ENCODE peak calls at places on chromosomes 4 and X, in eight cellular contexts. K is Peyer's patch, T is SK-N-SH, Y is endodermal cell, S is endothelial cell of umbilical vein, W is SJSA1, B is colonic mucosa, F is right lobe of liver. G is an unnamed sample. For H3K36me3 and H3K27me3, the result is how much of the 10 kb centered on the place peaks cover.

GRCh38 chr4:87896020-87896621 is 63.4 kb downstream of the MEPE start:
- DNase-seq in K (no peak), T (no peak), Y (peak), S (peak), W (peak), B (no peak), F (no peak), G (peak)

GRCh38 chr4:48949518-48950207 is 36.4 kb upstream of the CWH43 start:
- DNase-seq in K (no peak), T (no peak), Y (no peak), S (no peak), W (no peak), B (no peak), F (no peak), G (no peak)

GRCh38 chr4:7918981-7919380 is 20.7 kb downstream of the AFAP1 start:
- DNase-seq in K (no peak), T (no peak), Y (no peak), S (peak), W (no peak), B (no peak), F (no peak), G (no peak)

GRCh38 chrX:776061-776460 is 145.5 kb downstream of the SHOX start:
- DNase-seq in K (no peak), T (no peak), Y (no peak), S (no peak), W (no peak), B (no peak), F (no peak), G (no peak)

GRCh38 chr4:19400820-19401219 is 850.9 kb upstream of the SLIT2 start:
- DNase-seq in K (no peak), T (no peak), Y (no peak), S (no peak), W (no peak), B (no peak), F (no peak), G (no peak)

GRCh38 chrX:21798677-21799219 is 40.7 kb upstream of the MBTPS2 start:
- DNase-seq in K (no peak), T (no peak), Y (no peak), S (no peak), W (peak), B (no peak), F (no peak), G (no peak)

GRCh38 chrX:114619874-114620273 is 36.0 kb downstream of the HTR2C start:
- DNase-seq in K (no peak), T (peak), Y (peak), S (peak), W (no peak), B (no peak), F (no peak), G (peak)

GRCh38 chr4:113410686-113411085 is 350.9 kb downstream of the CAMK2D start:
- DNase-seq in K (no peak), T (no peak), Y (no peak), S (no peak), W (peak), B (no peak), F (no peak), G (no peak)

GRCh38 chrX:109735241-109735744 is 2.2 kb upstream of the ACSL4 start:
- DNase-seq in K (no peak), T (no peak), Y (no peak), S (no peak), W (no peak), B (no peak), F (no peak), G (no peak)

GRCh38 chrX:151397741-151398070 is 700 bp downstream of the VMA21 start:
- DNase-seq in K (no peak), T (peak), Y (no peak), S (peak), W (no peak), B (no peak), F (no peak), G (peak)

GRCh38 chr4:112916868-112917267 is 132.6 kb upstream of the ANK2 start:
- DNase-seq in K (no peak), T (no peak), Y (no peak), S (no peak), W (no peak), B (no peak), F (no peak), G (peak)

GRCh38 chr4:127930175-127930574 is 34.8 kb downstream of the MFSD8 start:
- DNase-seq in K (no peak), T (no peak), Y (no peak), S (no peak), W (no peak), B (no peak), F (no peak), G (no peak)

GRCh38 chrX:53080628-53081580 is 1.3 kb upstream of the TSPYL2 start:
- DNase-seq in K (no peak), T (no peak), Y (no peak), S (peak), W (no peak), B (no peak), F (no peak), G (no peak)

GRCh38 chrX:154596290-154596929 is 11.5 kb downstream of the CTAG1A start:
- DNase-seq in K (no peak), T (no peak), Y (peak), S (no peak), W (peak), B (no peak), F (no peak), G (peak)

GRCh38 chrX:55486736-55487135 is 2.9 kb downstream of the USP51 start:
- DNase-seq in K (no peak), T (no peak), Y (peak), S (no peak), W (peak), B (no peak), F (no peak), G (no peak)

GRCh38 chr4:176052744-176053143 is 12.9 kb upstream of the WDR17 start:
- DNase-seq in K (no peak), T (no peak), Y (no peak), S (no peak), W (no peak), B (no peak), F (no peak), G (no peak)

GRCh38 chr4:77579406-77580076 is 26.1 kb upstream of the CXCL13 start:
- DNase-seq in K (no peak), T (no peak), Y (no peak), S (no peak), W (peak), B (no peak), F (no peak), G (no peak)

GRCh38 chr4:85776091-85776490 is 301.1 kb downstream of the ARHGAP24 start:
- DNase-seq in K (no peak), T (no peak), Y (no peak), S (no peak), W (no peak), B (no peak), F (no peak), G (no peak)

GRCh38 chr4:101693842-101694398 is 96.6 kb upstream of the BANK1 start:
- DNase-seq in K (no peak), T (peak), Y (no peak), S (no peak), W (no peak), B (no peak), F (no peak), G (no peak)

GRCh38 chr4:39613093-39613656 is 25.5 kb downstream of the SMIM14 start:
- DNase-seq in K (no peak), T (no peak), Y (no peak), S (peak), W (peak), B (no peak), F (no peak), G (no peak)

GRCh38 chrX:70769659-70770232 is 138.8 kb downstream of the TEX11 start:
- DNase-seq in K (no peak), T (peak), Y (no peak), S (peak), W (no peak), B (no peak), F (no peak), G (no peak)

GRCh38 chr4:20544645-20545044 is 155.6 kb upstream of the PACRGL start:
- DNase-seq in K (no peak), T (peak), Y (no peak), S (peak), W (peak), B (no peak), F (no peak), G (peak)

GRCh38 chrX:374566-374965 is 12.1 kb downstream of the PPP2R3B start:
- DNase-seq in K (no peak), T (peak), Y (no peak), S (no peak), W (no peak), B (no peak), F (no peak), G (peak)

GRCh38 chr4:172270421-172270820 is 457.2 kb downstream of the GALNTL6 start:
- DNase-seq in K (no peak), T (no peak), Y (no peak), S (no peak), W (no peak), B (no peak), F (no peak), G (no peak)

DNA sequence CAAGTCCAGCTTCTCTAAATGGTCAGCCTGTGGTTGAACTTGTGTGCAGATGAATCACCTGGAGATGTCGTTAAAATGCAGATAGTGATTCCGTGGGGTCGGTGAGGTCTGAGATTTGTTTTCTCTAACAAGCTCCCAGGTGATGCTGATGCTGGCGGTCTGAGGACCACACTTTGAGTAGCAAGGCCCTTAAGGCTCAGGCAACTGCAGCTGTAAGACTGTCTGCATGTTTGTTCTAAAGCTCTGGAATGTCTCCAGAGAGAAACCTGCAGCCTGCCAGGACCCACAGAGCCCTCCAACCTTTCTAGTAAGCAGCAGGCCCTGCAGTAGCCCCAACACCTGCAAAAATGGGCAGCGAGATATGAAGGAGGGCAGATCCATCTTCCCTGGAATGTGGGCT is 9.2 kb downstream of the SCD5 start:
- DNase-seq in K (no peak), T (no peak), Y (peak), S (no peak), W (no peak), B (no peak), F (no peak), G (no peak)
- H3K4me3 ChIP-seq in K (no peak), T (no peak), Y (no peak), S (no peak), W (no peak), B (no peak), F (no peak), G (no peak)

GRCh38 chr4:153527690-153528089 is 61.5 kb downstream of the TMEM131L start:
- DNase-seq in K (no peak), T (no peak), Y (no peak), S (no peak), W (no peak), B (peak), F (no peak), G (no peak)
- H3K36me3 ChIP-seq in K (under half), T (under half), Y (under half), S (under half), W (under half), B (under half), F (under half), G (under half)

DNA sequence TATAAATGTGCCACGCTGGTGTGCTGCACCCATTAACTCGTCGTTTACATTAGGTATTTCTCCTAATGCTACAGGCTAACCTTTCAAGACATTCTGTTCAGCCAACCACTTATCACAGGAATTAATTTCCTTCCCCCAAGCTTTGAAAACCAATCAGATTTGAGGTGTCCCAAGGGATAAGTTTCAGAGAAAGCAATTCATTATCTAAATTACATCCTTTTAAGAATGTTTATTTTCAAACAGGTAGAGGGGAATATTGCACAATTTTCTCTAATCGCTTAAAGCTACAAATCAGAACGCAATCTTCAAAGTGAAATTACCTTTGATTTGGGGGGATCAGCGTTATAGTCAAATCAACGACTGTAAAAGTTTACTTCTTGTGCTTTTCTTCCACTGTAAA is 1.6 kb downstream of the CLOCK start:
- DNase-seq in K (no peak), T (no peak), Y (no peak), S (peak), W (no peak), B (no peak), F (no peak), G (no peak)
- H3K27me3 ChIP-seq in K (under half), T (under half), Y (under half), S (under half), W (under half), B (under half), F (under half), G (under half)

DNA sequence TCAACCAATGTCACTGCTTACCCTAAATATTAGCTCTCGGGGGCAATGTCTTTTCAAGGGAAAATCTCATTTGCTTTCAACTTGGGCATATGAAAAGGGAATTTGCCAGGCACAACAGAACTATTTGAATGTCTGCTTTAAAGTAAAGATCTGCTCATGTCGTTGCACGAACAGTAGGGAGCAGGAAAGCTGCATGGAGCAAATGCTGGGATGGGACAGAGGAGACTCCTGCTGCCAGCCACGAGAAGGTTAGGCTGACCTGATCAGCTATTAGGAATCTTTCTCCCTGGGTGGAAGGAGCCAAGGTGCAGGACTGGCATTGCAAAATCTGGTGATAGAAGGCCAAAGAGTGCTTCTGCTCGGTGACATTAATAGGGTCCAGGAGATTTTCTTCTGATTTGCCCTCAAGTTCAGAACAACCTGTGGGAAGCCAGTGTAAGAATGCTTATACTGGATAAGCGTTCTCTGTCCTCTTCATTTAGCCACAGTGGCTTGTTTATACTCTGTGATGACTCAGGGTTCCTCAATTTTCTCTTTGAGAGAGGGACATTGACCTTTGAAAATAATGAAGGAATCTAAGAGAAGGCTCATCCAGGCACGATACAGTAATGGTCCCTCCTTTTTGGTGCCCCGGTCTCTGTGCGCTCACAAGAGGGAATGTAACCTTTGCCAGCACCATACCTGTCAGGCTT is 22.9 kb downstream of the FHL1 start:
- DNase-seq in K (no peak), T (no peak), Y (no peak), S (peak), W (peak), B (no peak), F (no peak), G (no peak)
- H3K4me3 ChIP-seq in K (no peak), T (no peak), Y (no peak), S (no peak), W (peak), B (no peak), F (no peak), G (no peak)

GRCh38 chr4:5810770-5811430 is 82.0 kb downstream of the CRMP1 start:
- DNase-seq in K (peak), T (no peak), Y (no peak), S (no peak), W (no peak), B (no peak), F (no peak), G (no peak)
- H3K36me3 ChIP-seq in K (under half), T (under half), Y (under half), S (under half), W (under half), B (under half), F (under half), G (under half)

GRCh38 chrX:124388562-124388961 is 42.2 kb downstream of the SH2D1A start:
- DNase-seq in K (no peak), T (peak), Y (peak), S (peak), W (no peak), B (peak), F (no peak), G (peak)

GRCh38 chrX:124395145-124395858 is 48.9 kb downstream of the SH2D1A start:
- DNase-seq in K (no peak), T (no peak), Y (no peak), S (no peak), W (no peak), B (no peak), F (no peak), G (no peak)

GRCh38 chrX:124392794-124393193 is 46.4 kb downstream of the SH2D1A start:
- DNase-seq in K (no peak), T (no peak), Y (no peak), S (no peak), W (no peak), B (no peak), F (no peak), G (no peak)

GRCh38 chrX:124393238-124393637 is 46.9 kb downstream of the SH2D1A start:
- DNase-seq in K (no peak), T (no peak), Y (no peak), S (no peak), W (no peak), B (no peak), F (no peak), G (no peak)

GRCh38 chrX:124393659-124394058 is 47.3 kb downstream of the SH2D1A start:
- DNase-seq in K (no peak), T (no peak), Y (no peak), S (no peak), W (no peak), B (no peak), F (no peak), G (no peak)
- H3K27me3 ChIP-seq in K (under half), T (under half), Y (under half), S (under half), W (under half), B (under half), F (under half), G (under half)

GRCh38 chr4:6325791-6326290 is 56.2 kb downstream of the WFS1 start:
- DNase-seq in K (no peak), T (no peak), Y (no peak), S (no peak), W (no peak), B (no peak), F (no peak), G (no peak)

GRCh38 chr4:6326312-6327060 is 56.8 kb downstream of the WFS1 start:
- DNase-seq in K (no peak), T (no peak), Y (no peak), S (no peak), W (no peak), B (no peak), F (no peak), G (no peak)

GRCh38 chr4:6328526-6328925 is 58.9 kb downstream of the WFS1 start:
- DNase-seq in K (no peak), T (no peak), Y (peak), S (no peak), W (no peak), B (no peak), F (no peak), G (no peak)

GRCh38 chr4:6324999-6325790 is 55.5 kb downstream of the WFS1 start:
- DNase-seq in K (peak), T (no peak), Y (peak), S (peak), W (no peak), B (peak), F (no peak), G (no peak)

GRCh38 chr4:6327220-6327917 is 57.7 kb downstream of the WFS1 start:
- DNase-seq in K (peak), T (peak), Y (peak), S (peak), W (peak), B (peak), F (peak), G (peak)
- H3K4me3 ChIP-seq in K (no peak), T (peak), Y (no peak), S (no peak), W (no peak), B (no peak), F (no peak), G (no peak)

GRCh38 chr4:151291485-151291884 is 14.5 kb downstream of the PRSS48 start:
- DNase-seq in K (no peak), T (no peak), Y (no peak), S (no peak), W (peak), B (no peak), F (no peak), G (no peak)
- H3K36me3 ChIP-seq in K (under half), T (under half), Y (under half), S (under half), W (under half), B (under half), F (under half), G (under half)

DNA sequence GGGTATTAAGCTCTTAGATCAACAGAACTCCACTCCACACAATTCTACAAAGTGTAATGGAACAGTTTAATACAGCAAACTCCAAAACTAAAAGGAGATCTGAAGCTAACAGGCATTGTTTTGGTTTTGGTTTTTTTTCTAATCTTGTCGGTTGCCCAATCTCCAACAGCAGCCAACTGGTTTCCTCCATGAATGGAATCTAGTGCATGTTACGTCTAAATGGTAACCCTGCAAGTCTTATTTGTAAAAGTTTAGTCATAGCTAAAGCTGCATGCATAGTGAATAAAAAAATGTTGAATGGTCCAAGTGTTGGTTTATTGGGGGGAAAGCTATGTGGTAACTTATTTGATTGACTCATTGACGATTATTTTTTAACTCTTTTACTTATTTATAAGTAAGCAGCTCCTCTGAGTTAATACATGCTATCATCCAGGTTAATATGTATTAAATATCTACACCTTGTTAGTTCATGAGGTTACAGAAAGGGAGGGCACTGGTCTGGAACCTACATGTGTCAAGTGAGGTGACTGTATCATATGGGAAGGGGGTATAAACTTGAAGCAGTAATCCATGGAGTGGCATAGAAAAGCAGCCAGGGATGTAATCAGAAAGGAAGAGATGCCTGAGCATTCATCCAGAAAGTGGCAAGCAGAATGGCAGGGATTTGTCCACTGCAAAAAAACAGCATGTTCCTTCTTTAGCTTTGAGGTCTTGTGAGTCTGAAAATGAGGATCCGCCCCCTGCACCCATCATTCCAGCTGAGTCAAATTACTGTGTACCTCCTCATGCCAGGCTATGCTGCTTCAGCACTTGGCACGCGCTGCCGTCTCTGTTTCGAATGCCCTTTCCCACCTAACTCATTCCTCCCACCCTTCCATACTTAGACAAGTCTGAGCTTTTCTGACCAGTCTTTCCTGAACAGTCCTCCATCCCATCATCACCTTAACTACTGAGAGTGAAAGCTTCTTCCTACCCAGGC is 81.7 kb downstream of the PDGFC start:
- DNase-seq in K (no peak), T (no peak), Y (no peak), S (no peak), W (no peak), B (no peak), F (peak), G (no peak)
- H3K27me3 ChIP-seq in K (under half), T (under half), Y (under half), S (under half), W (under half), B (under half), F (under half), G (under half)

G was measured in H7.